ENCODE peak calls at places on chromosomes 13 and 19, in nine cellular contexts. One of them, this sample, is unnamed.
A peak's percentile ranks its signal among the peaks of the same experiment; 100 is the strongest.

GRCh38 chr13:104086759-104087158 is 1020.5 kb upstream of the SLC10A2 start:
- DNase-seq in tibial artery: no peak
- DNase-seq in aorta: no peak
- DNase-seq in iPS DF 6.9: no peak
- DNase-seq in neuronal stem cell: no peak
- DNase-seq in effector memory CD4-positive, alpha-beta T cell: no peak
- DNase-seq in left lung: no peak
- DNase-seq in GM23338: no peak
- DNase-seq in transverse colon: no peak
- DNase-seq in this sample: no peak

GRCh38 chr19:5627395-5627904 is 4.6 kb downstream of the SAFB start:
- DNase-seq in tibial artery: peak; percentile 78
- DNase-seq in aorta: peak; percentile 80
- DNase-seq in iPS DF 6.9: no peak
- DNase-seq in neuronal stem cell: no peak
- DNase-seq in effector memory CD4-positive, alpha-beta T cell: no peak
- DNase-seq in left lung: peak; percentile 78
- DNase-seq in GM23338: peak; percentile 38
- DNase-seq in transverse colon: peak; percentile 50
- DNase-seq in this sample: no peak

GRCh38 chr19:17866312-17867012 is 5.3 kb upstream of the SLC5A5 start:
- DNase-seq in tibial artery: no peak
- DNase-seq in aorta: no peak
- DNase-seq in iPS DF 6.9: no peak
- DNase-seq in neuronal stem cell: no peak
- DNase-seq in effector memory CD4-positive, alpha-beta T cell: no peak
- DNase-seq in left lung: no peak
- DNase-seq in GM23338: no peak
- DNase-seq in transverse colon: no peak
- DNase-seq in this sample: no peak

GRCh38 chr19:782195-783043 is 14.8 kb upstream of the PTBP1 start:
- DNase-seq in tibial artery: no peak
- DNase-seq in aorta: no peak
- DNase-seq in iPS DF 6.9: no peak
- DNase-seq in neuronal stem cell: peak; percentile 57
- DNase-seq in effector memory CD4-positive, alpha-beta T cell: no peak
- DNase-seq in left lung: no peak
- DNase-seq in GM23338: peak; percentile 94
- DNase-seq in transverse colon: no peak
- DNase-seq in this sample: no peak

GRCh38 chr13:75762066-75762937 is 126.2 kb downstream of the LMO7 start:
- DNase-seq in tibial artery: no peak
- DNase-seq in aorta: no peak
- DNase-seq in iPS DF 6.9: no peak
- DNase-seq in neuronal stem cell: no peak
- DNase-seq in effector memory CD4-positive, alpha-beta T cell: no peak
- DNase-seq in left lung: no peak
- DNase-seq in GM23338: no peak
- DNase-seq in transverse colon: no peak
- DNase-seq in this sample: no peak

GRCh38 chr19:44955500-44956439 is 590 bp downstream of the CLPTM1 start:
- DNase-seq in tibial artery: no peak
- DNase-seq in aorta: no peak
- DNase-seq in iPS DF 6.9: no peak
- DNase-seq in neuronal stem cell: no peak
- DNase-seq in effector memory CD4-positive, alpha-beta T cell: no peak
- DNase-seq in left lung: no peak
- DNase-seq in GM23338: no peak
- DNase-seq in transverse colon: no peak
- DNase-seq in this sample: no peak

GRCh38 chr19:17872251-17873001 is 681 bp downstream of the SLC5A5 start:
- DNase-seq in tibial artery: no peak
- DNase-seq in aorta: no peak
- DNase-seq in iPS DF 6.9: no peak
- DNase-seq in neuronal stem cell: no peak
- DNase-seq in effector memory CD4-positive, alpha-beta T cell: no peak
- DNase-seq in left lung: peak; percentile 88
- DNase-seq in GM23338: peak; percentile 39
- DNase-seq in transverse colon: no peak
- DNase-seq in this sample: no peak

GRCh38 chr13:28413999-28414398 is 80.9 kb downstream of the FLT1 start:
- DNase-seq in tibial artery: no peak
- DNase-seq in aorta: no peak
- DNase-seq in iPS DF 6.9: no peak
- DNase-seq in neuronal stem cell: no peak
- DNase-seq in effector memory CD4-positive, alpha-beta T cell: no peak
- DNase-seq in left lung: no peak
- DNase-seq in GM23338: no peak
- DNase-seq in transverse colon: no peak
- DNase-seq in this sample: no peak

GRCh38 chr13:25971499-25972145 is 80.2 kb downstream of the SHISA2 start:
- DNase-seq in tibial artery: no peak
- DNase-seq in aorta: no peak
- DNase-seq in iPS DF 6.9: no peak
- DNase-seq in neuronal stem cell: no peak
- DNase-seq in effector memory CD4-positive, alpha-beta T cell: peak; percentile 24
- DNase-seq in left lung: no peak
- DNase-seq in GM23338: peak; percentile 24
- DNase-seq in transverse colon: no peak
- DNase-seq in this sample: no peak

GRCh38 chr13:26202365-26202972 is 19.6 kb downstream of the RNF6 start:
- DNase-seq in tibial artery: no peak
- DNase-seq in aorta: no peak
- DNase-seq in iPS DF 6.9: no peak
- DNase-seq in neuronal stem cell: no peak
- DNase-seq in effector memory CD4-positive, alpha-beta T cell: no peak
- DNase-seq in left lung: no peak
- DNase-seq in GM23338: no peak
- DNase-seq in transverse colon: no peak
- DNase-seq in this sample: no peak

DNA sequence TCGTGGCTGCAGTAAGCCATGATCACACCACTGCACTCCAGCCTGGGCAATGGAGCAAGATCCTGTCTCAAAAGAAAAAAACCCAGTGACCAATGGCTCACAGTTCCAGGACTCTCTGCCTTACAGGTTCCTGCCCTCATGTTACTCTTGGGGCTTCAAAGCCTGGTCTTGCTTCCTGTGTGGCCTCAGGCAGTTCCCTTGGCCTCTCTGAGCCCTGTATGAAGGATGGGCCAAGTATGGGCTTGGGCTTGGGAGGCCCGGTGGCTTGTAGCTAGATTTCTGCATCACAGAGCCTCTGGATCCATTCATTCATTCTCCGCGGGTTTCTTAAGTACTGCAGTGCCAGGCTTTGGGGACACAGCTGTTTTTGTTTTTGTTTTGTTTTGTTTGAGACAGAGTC is 780 bp upstream of the TSPAN16 start:
- DNase-seq in tibial artery: no peak
- DNase-seq in aorta: no peak
- DNase-seq in iPS DF 6.9: no peak
- DNase-seq in neuronal stem cell: no peak
- DNase-seq in effector memory CD4-positive, alpha-beta T cell: no peak
- DNase-seq in left lung: peak; percentile 4
- DNase-seq in GM23338: no peak
- DNase-seq in transverse colon: no peak
- DNase-seq in this sample: no peak
- H3K27ac ChIP-seq in tibial artery: no peak overlapping the region
- H3K27ac ChIP-seq in aorta: no peak overlapping the region
- H3K27ac ChIP-seq in iPS DF 6.9: no peak overlapping the region
- H3K27ac ChIP-seq in neuronal stem cell: no peak overlapping the region
- H3K27ac ChIP-seq in effector memory CD4-positive, alpha-beta T cell: no peak overlapping the region
- H3K27ac ChIP-seq in left lung: no peak overlapping the region
- H3K27ac ChIP-seq in GM23338: no peak overlapping the region
- H3K27ac ChIP-seq in transverse colon: no peak overlapping the region
- H3K27ac ChIP-seq in this sample: no peak overlapping the region

GRCh38 chr19:39301021-39301420 is 4.8 kb downstream of the IFNL1 start:
- DNase-seq in tibial artery: no peak
- DNase-seq in aorta: peak; percentile 19
- DNase-seq in iPS DF 6.9: no peak
- DNase-seq in neuronal stem cell: no peak
- DNase-seq in effector memory CD4-positive, alpha-beta T cell: no peak
- DNase-seq in left lung: no peak
- DNase-seq in GM23338: no peak
- DNase-seq in transverse colon: no peak
- DNase-seq in this sample: no peak
- H3K4me1 ChIP-seq in tibial artery: no peaks in the 10 kb centered on the region
- H3K4me1 ChIP-seq in aorta: no peaks in the 10 kb centered on the region
- H3K4me1 ChIP-seq in iPS DF 6.9: peaks cover 4% of the 10 kb centered on the region
- H3K4me1 ChIP-seq in neuronal stem cell: peaks cover 5% of the 10 kb centered on the region
- H3K4me1 ChIP-seq in effector memory CD4-positive, alpha-beta T cell: peaks cover 4% of the 10 kb centered on the region
- H3K4me1 ChIP-seq in left lung: no peaks in the 10 kb centered on the region
- H3K4me1 ChIP-seq in GM23338: peaks cover 13% of the 10 kb centered on the region
- H3K4me1 ChIP-seq in transverse colon: no peaks in the 10 kb centered on the region
- H3K4me1 ChIP-seq in this sample: no peaks in the 10 kb centered on the region

DNA sequence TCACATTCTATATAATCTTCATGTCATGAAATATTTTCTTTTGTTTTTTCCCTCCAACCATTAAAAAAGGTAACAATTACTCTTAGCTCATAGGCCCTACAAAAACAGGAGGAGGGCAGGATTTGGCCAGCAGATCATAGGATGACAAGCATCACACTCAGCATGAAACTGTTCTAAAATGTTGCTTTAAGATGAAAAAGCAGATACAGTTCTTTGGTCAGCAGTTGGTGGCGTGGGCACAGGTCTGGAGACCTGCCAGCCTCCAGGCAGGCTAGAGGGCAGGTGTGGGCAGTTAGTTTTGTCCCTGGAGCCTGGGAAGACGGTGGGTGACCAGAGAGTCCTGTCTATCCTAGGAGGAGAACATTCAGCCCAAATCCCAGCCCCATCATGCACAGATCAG is at the start of gene EDDM13:
- DNase-seq in tibial artery: no peak
- DNase-seq in aorta: no peak
- DNase-seq in iPS DF 6.9: no peak
- DNase-seq in neuronal stem cell: no peak
- DNase-seq in effector memory CD4-positive, alpha-beta T cell: no peak
- DNase-seq in left lung: no peak
- DNase-seq in GM23338: no peak
- DNase-seq in transverse colon: no peak
- DNase-seq in this sample: no peak
- H3K27ac ChIP-seq in tibial artery: no peak within 1 kb of the TSS
- H3K27ac ChIP-seq in aorta: no peak within 1 kb of the TSS
- H3K27ac ChIP-seq in iPS DF 6.9: no peak within 1 kb of the TSS
- H3K27ac ChIP-seq in neuronal stem cell: no peak within 1 kb of the TSS
- H3K27ac ChIP-seq in effector memory CD4-positive, alpha-beta T cell: no peak within 1 kb of the TSS
- H3K27ac ChIP-seq in left lung: no peak within 1 kb of the TSS
- H3K27ac ChIP-seq in GM23338: no peak within 1 kb of the TSS
- H3K27ac ChIP-seq in transverse colon: no peak within 1 kb of the TSS
- H3K27ac ChIP-seq in this sample: no peak within 1 kb of the TSS

GRCh38 chr13:79490326-79490725 is 9.4 kb downstream of the NDFIP2 start:
- DNase-seq in tibial artery: no peak
- DNase-seq in aorta: no peak
- DNase-seq in iPS DF 6.9: no peak
- DNase-seq in neuronal stem cell: no peak
- DNase-seq in effector memory CD4-positive, alpha-beta T cell: no peak
- DNase-seq in left lung: no peak
- DNase-seq in GM23338: no peak
- DNase-seq in transverse colon: no peak
- DNase-seq in this sample: no peak
- H3K4me1 ChIP-seq in tibial artery: peaks cover 13% of the 10 kb centered on the region
- H3K4me1 ChIP-seq in aorta: peaks cover 1% of the 10 kb centered on the region
- H3K4me1 ChIP-seq in iPS DF 6.9: no peaks in the 10 kb centered on the region
- H3K4me1 ChIP-seq in neuronal stem cell: no peaks in the 10 kb centered on the region
- H3K4me1 ChIP-seq in effector memory CD4-positive, alpha-beta T cell: no peaks in the 10 kb centered on the region
- H3K4me1 ChIP-seq in left lung: peaks cover 14% of the 10 kb centered on the region
- H3K4me1 ChIP-seq in GM23338: peaks cover 47% of the 10 kb centered on the region
- H3K4me1 ChIP-seq in transverse colon: peaks cover 70% of the 10 kb centered on the region
- H3K4me1 ChIP-seq in this sample: no peaks in the 10 kb centered on the region

DNA sequence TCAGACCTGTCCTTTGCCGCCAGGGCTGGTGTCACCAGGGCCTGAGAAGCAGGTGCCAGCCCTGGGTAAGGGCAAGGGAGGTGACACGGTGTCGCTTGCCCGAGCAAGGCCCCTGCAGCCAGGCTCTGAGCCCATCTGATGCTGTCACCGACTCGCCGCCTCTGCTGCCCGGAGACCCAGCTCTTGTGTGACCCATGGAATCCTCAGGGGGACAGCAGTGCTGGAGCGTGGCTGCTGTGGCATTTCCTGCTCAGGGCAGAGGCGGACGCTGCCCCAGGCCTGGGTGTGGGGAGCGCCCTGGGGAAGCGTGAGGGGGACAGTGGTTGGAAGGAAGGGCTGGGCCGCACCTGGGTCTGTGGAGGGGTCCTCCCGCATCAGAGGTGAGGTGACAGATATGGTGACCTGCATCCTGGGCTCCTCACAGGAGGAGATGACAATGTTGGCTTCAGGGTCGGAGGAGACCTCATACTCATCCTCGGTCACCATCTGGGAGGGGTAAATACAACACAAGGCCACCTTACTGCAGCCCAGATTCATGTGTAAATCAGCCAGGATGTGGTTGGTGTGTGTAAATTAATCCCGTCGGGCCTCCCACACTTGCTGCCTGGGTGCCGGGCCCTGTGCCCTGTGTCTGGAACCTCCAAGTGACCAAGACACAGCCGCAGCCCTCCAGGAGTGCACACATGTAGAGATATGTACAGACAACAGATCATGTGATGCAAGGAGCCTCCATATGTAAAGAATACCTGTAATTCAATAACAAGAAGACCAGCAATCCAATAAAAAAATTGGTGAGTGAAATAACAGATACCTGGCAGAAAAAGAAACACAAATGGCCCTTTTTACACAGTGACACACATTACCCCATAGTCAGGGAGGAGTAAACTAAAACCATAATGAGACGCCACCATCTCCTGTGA is 27.6 kb upstream of the MATK start:
- DNase-seq in tibial artery: no peak
- DNase-seq in aorta: no peak
- DNase-seq in iPS DF 6.9: no peak
- DNase-seq in neuronal stem cell: no peak
- DNase-seq in effector memory CD4-positive, alpha-beta T cell: no peak
- DNase-seq in left lung: no peak
- DNase-seq in GM23338: no peak
- DNase-seq in transverse colon: no peak
- DNase-seq in this sample: no peak
- H3K27ac ChIP-seq in tibial artery: no peak overlapping the region
- H3K27ac ChIP-seq in aorta: no peak overlapping the region
- H3K27ac ChIP-seq in iPS DF 6.9: no peak overlapping the region
- H3K27ac ChIP-seq in neuronal stem cell: no peak overlapping the region
- H3K27ac ChIP-seq in effector memory CD4-positive, alpha-beta T cell: peak overlapping the region; percentile 45
- H3K27ac ChIP-seq in left lung: peak overlapping the region; percentile 72
- H3K27ac ChIP-seq in GM23338: no peak overlapping the region
- H3K27ac ChIP-seq in transverse colon: no peak overlapping the region
- H3K27ac ChIP-seq in this sample: peak overlapping the region; percentile 10